ENCODE peak calls at places on chromosomes 3 and 15, in five cellular contexts. F is H1, P is HCT116, W is K562, Q is HepG2. J is an unnamed sample.

GRCh38 chr3:150599611-150600297 is 3.4 kb upstream of the SELENOT start:
- DNase-seq in F (no peak), W (peak), P (peak), Q (no peak), J (no peak)

GRCh38 chr3:131491775-131492174 is 11.0 kb downstream of the MRPL3 start:
- DNase-seq in Q (no peak), F (no peak), P (no peak), W (no peak), J (no peak)

GRCh38 chr3:133413166-133414020 is 13.5 kb downstream of the BFSP2 start:
- DNase-seq in F (no peak), W (no peak), Q (no peak), P (no peak), J (no peak)

GRCh38 chr3:53101956-53102355 is 28.3 kb downstream of the RFT1 start:
- DNase-seq in Q (no peak), F (no peak), W (no peak), P (no peak), J (no peak)

GRCh38 chr3:50995085-50995824 is 320.5 kb downstream of the DOCK3 start:
- DNase-seq in P (no peak), Q (no peak), F (no peak), W (no peak), J (no peak)

GRCh38 chr3:182809523-182809922 is 16.2 kb downstream of the ATP11B start:
- DNase-seq in W (no peak), F (no peak), Q (no peak), P (no peak), J (no peak)

GRCh38 chr3:146895026-146895749 is 290.0 kb upstream of the PLSCR5 start:
- DNase-seq in Q (no peak), P (no peak), W (no peak), F (no peak), J (no peak)

GRCh38 chr3:194598771-194599557 is 34.3 kb downstream of the TMEM44 start:
- DNase-seq in Q (no peak), W (no peak), F (no peak), P (no peak), J (no peak)

GRCh38 chr3:37668831-37669610 is 192.7 kb upstream of the CTDSPL start:
- DNase-seq in P (no peak), F (no peak), W (no peak), Q (no peak), J (no peak)

GRCh38 chr3:69304396-69304795 is 81.5 kb downstream of the FRMD4B start:
- DNase-seq in F (no peak), P (no peak), W (no peak), Q (no peak), J (no peak)

GRCh38 chr15:101615986-101616848 is 36.0 kb downstream of the TM2D3 start:
- DNase-seq in F (peak), P (peak), Q (peak), W (peak), J (peak)

GRCh38 chr3:116896116-116896515 is 186.5 kb downstream of the TUSC7 start:
- DNase-seq in Q (no peak), P (no peak), F (no peak), W (no peak), J (no peak)

GRCh38 chr15:91268510-91268909 is 168.5 kb downstream of the SV2B start:
- DNase-seq in P (peak), F (no peak), W (peak), Q (no peak), J (peak)

GRCh38 chr3:157501863-157502262 is 1.4 kb downstream of the VEPH1 start:
- DNase-seq in W (no peak), F (no peak), P (no peak), Q (no peak), J (peak)

GRCh38 chr3:188036375-188036985 is 117.5 kb upstream of the LPP start:
- DNase-seq in Q (peak), P (no peak), F (no peak), W (no peak), J (no peak)

GRCh38 chr15:56760186-56760585 is 26.9 kb upstream of the ZNF280D start:
- DNase-seq in F (no peak), Q (no peak), W (no peak), P (no peak), J (no peak)

GRCh38 chr15:91956026-91956723 is 102.7 kb downstream of the SLCO3A1 start:
- DNase-seq in P (no peak), Q (no peak), W (no peak), F (no peak), J (peak)

GRCh38 chr3:139506792-139507191 is 30.5 kb upstream of the RBP2 start:
- DNase-seq in F (no peak), P (no peak), W (no peak), Q (peak), J (no peak)

GRCh38 chr3:188283347-188283746 is 129.4 kb downstream of the LPP start:
- DNase-seq in P (no peak), F (no peak), W (no peak), Q (peak), J (no peak)

GRCh38 chr15:43105077-43105769 is 615 bp downstream of the UBR1 start:
- DNase-seq in W (peak), Q (peak), P (no peak), F (no peak), J (no peak)

GRCh38 chr3:189507856-189508255 is 123.3 kb upstream of the TP63 start:
- DNase-seq in F (no peak), Q (no peak), P (no peak), W (no peak), J (no peak)

GRCh38 chr3:89795506-89795905 is 688.1 kb downstream of the EPHA3 start:
- DNase-seq in F (no peak), P (no peak), W (no peak), Q (no peak), J (no peak)

GRCh38 chr3:175108012-175108411 is 248.9 kb downstream of the NAALADL2 start:
- DNase-seq in W (no peak), P (no peak), F (no peak), Q (no peak), J (no peak)

GRCh38 chr15:66751579-66751978 is 49.5 kb downstream of the SMAD6 start:
- DNase-seq in W (no peak), P (peak), Q (peak), F (no peak), J (no peak)

GRCh38 chr3:139123377-139124095 is 78.8 kb upstream of the PRR23C start:
- DNase-seq in P (no peak), Q (no peak), W (no peak), F (no peak), J (no peak)

GRCh38 chr15:40246496-40247275 is 7.8 kb downstream of the PAK6 start:
- DNase-seq in P (no peak), W (no peak), F (no peak), Q (no peak), J (no peak)

GRCh38 chr15:68543546-68544008 is 35.2 kb upstream of the CORO2B start:
- DNase-seq in W (no peak), Q (no peak), P (no peak), F (no peak), J (no peak)

GRCh38 chr15:89105147-89105546 is 16.9 kb downstream of the ABHD2 start:
- DNase-seq in F (no peak), W (no peak), P (no peak), Q (peak), J (no peak)

GRCh38 chr3:187741403-187742350 is 3.6 kb downstream of the BCL6 start:
- DNase-seq in W (peak), Q (peak), P (peak), F (no peak), J (no peak)

GRCh38 chr15:49037546-49037940 is 8.7 kb downstream of the SECISBP2L start:
- DNase-seq in W (no peak), Q (no peak), F (no peak), P (no peak), J (no peak)

GRCh38 chr3:108093616-108094015 is 2.8 kb upstream of the CD47 start:
- DNase-seq in Q (no peak), P (no peak), W (no peak), F (no peak), J (no peak)

GRCh38 chr3:64674591-64675076 is 13.2 kb downstream of the ADAMTS9 start:
- DNase-seq in W (no peak), P (no peak), F (no peak), Q (no peak), J (no peak)

GRCh38 chr3:72657666-72658065 is 190.6 kb downstream of the SHQ1 start:
- DNase-seq in P (no peak), Q (peak), W (no peak), F (no peak), J (no peak)

GRCh38 chr15:66877558-66878285 is 175.7 kb downstream of the SMAD6 start:
- DNase-seq in P (no peak), W (no peak), F (no peak), Q (no peak), J (no peak)

GRCh38 chr3:78724886-78725285 is 1042.9 kb downstream of the ROBO1 start:
- DNase-seq in P (no peak), F (no peak), W (no peak), Q (no peak), J (peak)

DNA sequence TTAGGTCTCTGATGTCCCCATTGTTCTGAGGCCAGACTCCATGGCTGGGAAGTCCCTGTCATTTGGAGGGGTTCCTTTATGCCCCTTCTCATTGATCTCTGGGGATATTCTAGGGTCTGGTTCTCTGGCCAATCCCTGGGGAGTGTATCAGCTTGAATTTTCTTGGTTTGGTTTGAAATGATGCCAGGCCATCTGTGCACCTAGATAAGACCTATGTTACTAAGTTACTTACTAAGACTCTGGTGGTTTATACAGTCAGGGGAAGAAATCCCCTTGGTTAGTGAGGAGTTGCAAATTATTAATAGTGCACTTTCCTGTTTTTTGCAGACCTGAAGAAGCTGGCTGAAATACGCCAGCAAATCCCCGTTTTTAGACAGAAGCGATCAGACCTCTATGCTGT is 20.3 kb downstream of the NIT2 start:
- DNase-seq in Q (no peak), F (no peak), W (no peak), P (no peak), J (no peak)
- TF ChIP-seq ZNF274 in Q (no peak), F (no peak), W (no peak), P (no peak), J (no peak)

DNA sequence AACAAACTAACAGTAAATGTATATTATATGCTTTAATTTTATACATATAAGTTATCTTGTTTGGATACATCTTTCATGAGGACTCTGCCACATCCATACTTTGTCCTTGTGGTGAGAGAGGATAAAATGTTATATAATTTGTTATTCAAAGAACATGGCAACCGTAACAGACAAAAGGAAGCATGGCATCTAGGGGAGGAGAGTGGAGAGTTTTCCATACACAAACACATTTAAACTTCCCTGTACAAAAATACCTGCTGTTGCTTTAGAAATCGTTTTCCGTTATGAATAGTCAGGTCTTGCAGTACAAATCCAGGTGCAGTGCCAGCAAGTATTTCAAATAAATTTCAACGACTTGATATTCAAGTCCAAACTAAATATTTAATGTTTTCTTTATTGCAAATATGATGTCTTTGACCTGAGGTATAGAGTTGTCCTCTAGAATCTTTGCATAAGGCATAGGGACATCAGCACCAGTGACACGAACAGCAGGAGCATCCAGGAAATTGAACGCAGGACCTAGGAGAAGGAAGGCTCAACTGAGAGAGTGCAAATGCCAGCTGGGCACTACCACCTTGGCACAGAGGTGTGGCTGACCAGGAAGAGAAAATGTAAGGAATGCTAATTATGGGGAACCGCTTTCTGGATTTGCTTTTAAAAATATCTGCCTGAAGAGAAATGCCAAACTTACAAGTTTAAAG is 5.8 kb downstream of the PDHB start:
- DNase-seq in Q (no peak), W (no peak), F (no peak), P (no peak), J (no peak)
- TF ChIP-seq YY1 in Q (no peak), W (no peak), F (no peak), P (no peak), J (no peak)

DNA sequence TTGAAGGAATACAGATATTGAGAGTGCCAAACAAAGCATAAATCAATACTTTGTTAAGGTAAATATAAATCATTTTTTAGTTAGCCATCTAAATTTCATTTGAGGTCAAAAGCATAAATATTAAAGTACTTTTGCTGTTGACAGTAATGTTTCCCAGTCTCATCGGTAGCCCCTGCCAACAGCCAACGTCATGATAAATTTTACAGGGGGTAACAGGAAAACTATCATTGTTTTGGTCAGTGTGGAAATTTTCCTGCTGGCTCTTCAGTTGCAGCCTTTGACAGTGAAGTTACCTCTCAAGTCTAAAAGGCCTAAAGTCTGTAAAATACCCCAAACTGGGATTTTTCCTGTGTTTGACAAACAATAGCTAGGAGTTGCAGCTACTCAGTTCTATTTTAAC is 37.3 kb upstream of the TTC14 start:
- DNase-seq in W (no peak), Q (no peak), F (no peak), P (no peak), J (no peak)
- TF ChIP-seq ZNF274 in W (no peak), Q (no peak), F (no peak), P (no peak), J (no peak)

GRCh38 chr3:129416408-129416807 is 12.0 kb downstream of the EFCAB12 start:
- DNase-seq in P (no peak), F (no peak), W (no peak), Q (no peak), J (no peak)

GRCh38 chr3:129415378-129415777 is 13.1 kb downstream of the EFCAB12 start:
- DNase-seq in W (no peak), Q (no peak), F (no peak), P (no peak), J (no peak)

GRCh38 chr3:129415830-129416229 is 12.6 kb downstream of the EFCAB12 start:
- DNase-seq in W (no peak), P (no peak), F (no peak), Q (peak), J (no peak)

GRCh38 chr3:129412542-129413198 is 15.8 kb downstream of the EFCAB12 start:
- DNase-seq in F (no peak), W (no peak), Q (no peak), P (no peak), J (no peak)

GRCh38 chr3:129413687-129414506 is 14.5 kb downstream of the EFCAB12 start:
- DNase-seq in P (no peak), Q (peak), F (no peak), W (peak), J (no peak)
- TF ChIP-seq YY1 in P (no peak), Q (no peak), F (no peak), W (no peak), J (no peak)

DNA sequence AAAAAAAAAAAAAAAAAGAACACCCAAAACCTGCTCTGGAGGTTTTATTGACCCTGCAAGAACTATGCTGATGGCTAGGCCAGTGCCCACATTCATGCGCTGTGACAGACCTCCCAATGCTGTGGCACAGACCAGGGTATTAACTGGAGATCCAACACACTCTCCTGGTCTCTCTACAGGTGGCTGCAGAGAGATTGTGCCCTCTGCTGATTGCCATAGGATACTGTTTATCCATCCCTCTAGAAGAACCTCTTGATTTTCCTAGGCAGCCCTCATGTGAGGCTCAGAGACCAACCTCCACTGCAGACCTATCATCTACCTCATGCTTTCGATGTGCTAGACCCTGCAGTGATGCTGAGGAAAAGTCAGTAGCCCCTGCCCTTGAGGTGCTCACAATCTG is 125.5 kb upstream of the TRIM42 start:
- DNase-seq in W (no peak), F (no peak), Q (no peak), P (no peak), J (no peak)
- TF ChIP-seq ZNF274 in W (no peak), F (no peak), Q (no peak), P (no peak), J (no peak)

DNA sequence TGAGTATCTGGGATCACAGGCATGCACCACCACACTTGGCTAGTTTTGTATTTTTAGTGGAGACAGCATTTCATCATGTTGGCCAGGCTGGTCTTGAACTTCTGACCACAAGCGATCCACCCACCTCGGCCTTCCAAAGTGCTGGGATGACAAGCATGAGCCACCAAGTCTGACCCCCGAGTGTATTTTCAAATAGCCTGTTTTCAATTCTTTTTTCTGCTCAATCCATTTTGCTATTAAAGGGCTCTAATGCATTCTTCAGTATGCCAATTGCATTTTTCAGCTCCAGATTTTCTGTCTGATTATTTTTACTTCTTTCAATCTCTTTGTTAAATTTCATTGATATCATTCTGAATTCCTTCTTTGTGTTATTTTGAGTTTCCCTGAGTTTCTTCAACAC is 5.8 kb downstream of the OR5H6 start:
- DNase-seq in W (no peak), Q (no peak), P (no peak), F (no peak), J (no peak)
- TF ChIP-seq YY1 in W (no peak), Q (no peak), P (no peak), F (no peak), J (no peak)

GRCh38 chr3:57275393-57275792 is 17.1 kb downstream of the ASB14 start:
- DNase-seq in Q (no peak), P (no peak), W (no peak), F (no peak), J (no peak)

GRCh38 chr3:57279685-57280084 is 12.8 kb downstream of the ASB14 start:
- DNase-seq in Q (no peak), F (no peak), P (no peak), W (no peak), J (no peak)

GRCh38 chr3:57278237-57278636 is 14.2 kb downstream of the ASB14 start:
- DNase-seq in F (no peak), Q (peak), W (no peak), P (no peak), J (no peak)

DNA sequence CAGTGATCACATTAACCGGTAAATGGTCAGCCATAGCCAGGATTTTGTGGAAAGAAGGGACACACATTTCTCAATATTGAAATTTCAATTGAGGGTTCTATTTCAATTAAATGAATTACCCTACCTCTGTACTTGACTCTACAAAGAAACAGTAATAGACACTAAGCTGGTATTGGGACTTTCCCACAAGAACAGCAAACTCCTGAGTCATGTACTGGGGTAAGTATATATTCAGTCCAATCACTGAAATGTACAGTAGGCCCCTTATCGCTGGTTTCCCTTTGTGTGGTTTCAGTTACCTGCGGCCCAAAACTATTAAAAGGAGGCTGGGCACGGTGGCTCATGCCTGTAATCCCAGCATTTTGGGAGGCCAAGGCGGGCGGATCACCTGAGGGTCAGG is 17.6 kb downstream of the ASB14 start:
- DNase-seq in P (no peak), W (no peak), Q (no peak), F (no peak), J (no peak)
- TF ChIP-seq ZNF274 in P (no peak), W (no peak), Q (no peak), F (no peak), J (no peak)

DNA sequence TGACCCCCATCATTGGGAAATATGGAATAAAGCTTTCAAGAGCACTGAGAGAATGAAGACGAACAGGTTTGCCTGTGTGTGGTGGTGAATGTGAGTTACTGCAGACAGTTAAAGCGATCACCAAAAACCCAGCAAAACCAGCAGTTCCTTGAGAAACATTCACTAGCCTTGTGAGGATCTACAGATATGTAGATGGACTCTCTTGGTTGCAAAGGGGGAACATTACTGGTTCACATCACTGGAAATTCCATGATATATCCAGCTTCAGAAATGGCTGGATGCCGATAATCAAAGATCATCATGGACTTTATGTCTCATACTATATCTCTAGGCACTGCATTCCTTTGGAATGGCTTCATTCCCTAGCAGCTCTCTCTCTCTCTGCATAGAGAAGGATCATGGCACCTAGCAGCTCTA is 10.2 kb upstream of the HERC1 start:
- DNase-seq in F (no peak), W (no peak), Q (no peak), P (no peak), J (no peak)
- TF ChIP-seq YY1 in F (no peak), W (no peak), Q (no peak), P (no peak), J (no peak)

J was measured in NT2/D1.